ENCODE peak calls at places on chromosomes 11 and 22, in five cellular contexts. X, A, E, I and L are unnamed samples.

GRCh38 chr11:119432484-119433368 is 9.8 kb upstream of the THY1 start:
- DNase-seq in X (no peak), A (no peak), E (peak; percentile 56), I (peak; percentile 61), L (no peak)

GRCh38 chr11:9512370-9513019 is 51.7 kb downstream of the ZNF143 start:
- DNase-seq in X (no peak), A (no peak), E (no peak), I (no peak), L (no peak)

GRCh38 chr11:116427903-116428637 is 344.7 kb downstream of the BUD13 start:
- DNase-seq in X (peak; percentile 27), A (no peak), E (no peak), I (no peak), L (no peak)

GRCh38 chr22:50627452-50627913 is 469 bp downstream of the ARSA start:
- DNase-seq in X (peak; percentile 54), A (no peak), E (no peak), I (no peak), L (peak; percentile 41)

GRCh38 chr22:17314472-17314871 is 54.8 kb upstream of the CECR2 start:
- DNase-seq in X (no peak), A (no peak), E (no peak), I (no peak), L (no peak)

GRCh38 chr22:35322126-35322525 is 22.4 kb downstream of the TOM1 start:
- DNase-seq in X (no peak), A (no peak), E (no peak), I (no peak), L (no peak)

GRCh38 chr11:13045734-13046133 is 36.6 kb downstream of the RASSF10 start:
- DNase-seq in X (no peak), A (no peak), E (no peak), I (no peak), L (no peak)

GRCh38 chr22:49491726-49492125 is 335.9 kb downstream of the BRD1 start:
- DNase-seq in X (no peak), A (no peak), E (no peak), I (no peak), L (no peak)

GRCh38 chr11:95676280-95676679 is 113.3 kb downstream of the FAM76B start:
- DNase-seq in X (no peak), A (no peak), E (no peak), I (no peak), L (no peak)

GRCh38 chr11:6943131-6943530 is 16.9 kb downstream of the ZNF215 start:
- DNase-seq in X (no peak), A (no peak), E (no peak), I (no peak), L (no peak)

GRCh38 chr22:32326647-32327046 is 31.0 kb upstream of the RFPL3 start:
- DNase-seq in X (no peak), A (no peak), E (no peak), I (no peak), L (no peak)

GRCh38 chr22:23289851-23290724 is 109.8 kb downstream of the BCR start:
- DNase-seq in X (no peak), A (peak; percentile 71), E (no peak), I (peak; percentile 53), L (peak; percentile 83)

GRCh38 chr11:89437317-89437716 is 53.9 kb downstream of the NOX4 start:
- DNase-seq in X (no peak), A (no peak), E (no peak), I (no peak), L (no peak)

GRCh38 chr11:22875869-22876473 is 15.7 kb upstream of the CCDC179 start:
- DNase-seq in X (peak; percentile 53), A (peak; percentile 47), E (peak; percentile 56), I (peak; percentile 82), L (peak; percentile 69)

GRCh38 chr11:101870510-101870909 is 44.3 kb upstream of the CEP126 start:
- DNase-seq in X (no peak), A (no peak), E (no peak), I (peak; percentile 76), L (no peak)

GRCh38 chr22:43777204-43777671 is 34.9 kb downstream of the EFCAB6 start:
- DNase-seq in X (no peak), A (no peak), E (peak; percentile 48), I (peak; percentile 67), L (no peak)

GRCh38 chr11:9347100-9347499 is 32.7 kb upstream of the TMEM41B start:
- DNase-seq in X (no peak), A (no peak), E (no peak), I (no peak), L (no peak)

GRCh38 chr22:43381693-43382092 is 30.1 kb upstream of the MPPED1 start:
- DNase-seq in X (no peak), A (no peak), E (no peak), I (no peak), L (no peak)

GRCh38 chr22:31603574-31603973 is 58.4 kb downstream of the PISD start:
- DNase-seq in X (no peak), A (no peak), E (no peak), I (no peak), L (no peak)

GRCh38 chr11:1201395-1202153 is 21.3 kb upstream of the MUC5B start:
- DNase-seq in X (no peak), A (no peak), E (no peak), I (no peak), L (no peak)

GRCh38 chr11:86099727-86100320 is 30.9 kb upstream of the PICALM start:
- DNase-seq in X (no peak), A (no peak), E (no peak), I (no peak), L (no peak)

GRCh38 chr22:23023294-23023693 is 47.0 kb upstream of the GNAZ start:
- DNase-seq in X (no peak), A (no peak), E (no peak), I (no peak), L (no peak)

GRCh38 chr11:14537134-14537599 is 17.0 kb upstream of the PSMA1 start:
- DNase-seq in X (no peak), A (no peak), E (no peak), I (peak; percentile 17), L (peak; percentile 26)

GRCh38 chr11:61601512-61601911 is 20.6 kb upstream of the SYT7 start:
- DNase-seq in X (no peak), A (no peak), E (no peak), I (no peak), L (no peak)

GRCh38 chr11:44625759-44626523 is 60.5 kb downstream of the CD82 start:
- DNase-seq in X (no peak), A (peak; percentile 6), E (no peak), I (no peak), L (no peak)

GRCh38 chr11:12769834-12770345 is 95.7 kb downstream of the TEAD1 start:
- DNase-seq in X (no peak), A (no peak), E (no peak), I (peak; percentile 77), L (no peak)

GRCh38 chr11:101840720-101841119 is 74.1 kb upstream of the CEP126 start:
- DNase-seq in X (no peak), A (no peak), E (no peak), I (no peak), L (no peak)

GRCh38 chr22:19691721-19692341 is 22.5 kb upstream of the SEPTIN5 start:
- DNase-seq in X (no peak), A (no peak), E (peak; percentile 5), I (peak; percentile 25), L (no peak)

GRCh38 chr11:111676878-111677585 is 74.8 kb downstream of the SIK2 start:
- DNase-seq in X (no peak), A (no peak), E (no peak), I (peak; percentile 19), L (no peak)

GRCh38 chr11:118917488-118918127 is 8.1 kb downstream of the BCL9L start:
- DNase-seq in X (peak; percentile 74), A (no peak), E (peak; percentile 74), I (peak; percentile 87), L (no peak)

GRCh38 chr22:50481440-50482106 is at the start of gene ADM2:
- DNase-seq in X (no peak), A (peak; percentile 44), E (peak; percentile 31), I (no peak), L (peak; percentile 37)

GRCh38 chr11:120271672-120272071 is 31.7 kb downstream of the POU2F3 start:
- DNase-seq in X (no peak), A (no peak), E (no peak), I (no peak), L (no peak)

GRCh38 chr22:35558031-35558430 is 17.4 kb downstream of the RASD2 start:
- DNase-seq in X (no peak), A (no peak), E (no peak), I (no peak), L (no peak)

GRCh38 chr11:44559207-44559943 is 6.1 kb upstream of the CD82 start:
- DNase-seq in X (no peak), A (no peak), E (no peak), I (no peak), L (peak; percentile 26)

GRCh38 chr11:65262381-65262680 is 569 bp downstream of the POLA2 start:
- DNase-seq in X (no peak), A (no peak), E (no peak), I (no peak), L (no peak)

DNA sequence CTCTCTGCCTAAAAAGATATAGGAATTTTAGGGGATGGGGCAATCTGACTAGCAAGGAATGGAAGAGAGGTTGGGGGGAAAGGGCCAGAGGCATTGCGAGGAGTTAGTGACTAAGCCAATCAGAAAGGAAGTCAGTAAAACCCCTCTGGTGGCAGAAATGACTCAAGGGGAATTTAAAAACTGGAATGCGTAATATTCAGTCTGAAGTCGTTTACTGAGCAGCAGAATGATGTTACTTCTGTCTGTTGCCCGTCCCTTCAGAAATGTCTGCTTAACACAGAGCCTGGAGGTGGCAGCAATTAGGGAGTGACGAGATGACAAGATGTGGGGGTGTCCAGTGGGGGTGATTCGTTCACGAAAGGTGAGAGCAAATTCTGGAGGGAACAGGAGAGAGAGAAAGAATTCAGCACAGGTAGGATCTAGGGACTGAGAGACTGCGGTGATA is 107.7 kb upstream of the CLMP start:
- DNase-seq in X (no peak), A (no peak), E (no peak), I (peak; percentile 72), L (no peak)
- TF ChIP-seq CTCF in X (no peak), A (peak; percentile 7), E (peak; percentile 31), I (peak; percentile 69), L (peak; percentile 18)

GRCh38 chr11:126360049-126360446 is 4.6 kb downstream of the ST3GAL4 start:
- DNase-seq in X (no peak), A (no peak), E (no peak), I (no peak), L (no peak)

GRCh38 chr11:126361400-126361799 is 5.9 kb downstream of the ST3GAL4 start:
- DNase-seq in X (peak; percentile 37), A (no peak), E (no peak), I (no peak), L (no peak)

GRCh38 chr11:126366064-126366822 is 10.8 kb downstream of the ST3GAL4 start:
- DNase-seq in X (peak; percentile 60), A (no peak), E (no peak), I (no peak), L (no peak)

GRCh38 chr11:126362879-126363655 is 7.6 kb downstream of the ST3GAL4 start:
- DNase-seq in X (no peak), A (no peak), E (no peak), I (no peak), L (no peak)

GRCh38 chr11:126363706-126364245 is 8.3 kb downstream of the ST3GAL4 start:
- DNase-seq in X (no peak), A (no peak), E (no peak), I (no peak), L (no peak)
- TF ChIP-seq CTCF in X (no peak), A (no peak), E (no peak), I (no peak), L (no peak)

GRCh38 chr11:84398017-84398626 is 1112.0 kb upstream of the CCDC90B start:
- DNase-seq in X (no peak), A (no peak), E (no peak), I (no peak), L (no peak)
- TF ChIP-seq CTCF in X (no peak), A (peak; percentile 53), E (peak; percentile 43), I (no peak), L (peak; percentile 59)

GRCh38 chr11:16191212-16191851 is 165.0 kb downstream of the SOX6 start:
- DNase-seq in X (no peak), A (no peak), E (no peak), I (no peak), L (no peak)
- TF ChIP-seq CTCF in X (no peak), A (no peak), E (no peak), I (peak; percentile 10), L (peak; percentile 14)